ENCODE peak calls at places on chromosomes 5 and 9, in six cellular contexts. V is neural progenitor cell, B is IMR-90, F is body of pancreas, W is A549, L is Peyer's patch. Q is an unnamed sample.

GRCh38 chr5:74206571-74207550 is 433.7 kb downstream of the ENC1 start:
- DNase-seq in V (peak; percentile 29), W (no peak), F (peak; percentile 67), B (peak; percentile 78), L (no peak), Q (peak; percentile 87)

GRCh38 chr5:32638309-32638708 is 53.0 kb downstream of the SUB1 start:
- DNase-seq in W (no peak), B (no peak), L (no peak), V (no peak), F (no peak), Q (no peak)

GRCh38 chr5:43121565-43122484 is 1.1 kb downstream of the ZNF131 start:
- DNase-seq in V (no peak), F (no peak), L (no peak), W (peak; percentile 46), B (peak; percentile 80), Q (peak; percentile 43)

GRCh38 chr5:131377785-131378325 is 114.0 kb downstream of the CDC42SE2 start:
- DNase-seq in B (peak; percentile 86), W (no peak), L (no peak), V (no peak), F (no peak), Q (no peak)

GRCh38 chr5:60207031-60207430 is 313.5 kb upstream of the PDE4D start:
- DNase-seq in V (no peak), F (no peak), W (no peak), B (no peak), L (no peak), Q (no peak)

GRCh38 chr5:100905259-100905914 is 2.3 kb upstream of the ST8SIA4 start:
- DNase-seq in V (no peak), L (peak; percentile 45), B (no peak), F (no peak), W (no peak), Q (no peak)

GRCh38 chr5:113902917-113903681 is 389.6 kb downstream of the YTHDC2 start:
- DNase-seq in L (no peak), F (no peak), B (no peak), W (no peak), V (no peak), Q (no peak)

GRCh38 chr5:119402081-119402480 is 46.3 kb downstream of the TNFAIP8 start:
- DNase-seq in F (no peak), W (no peak), V (no peak), L (no peak), B (no peak), Q (no peak)

GRCh38 chr5:10612251-10612650 is 48.4 kb downstream of the ANKRD33B start:
- DNase-seq in V (no peak), B (no peak), W (no peak), L (no peak), F (no peak), Q (no peak)

GRCh38 chr5:156406023-156406422 is 79.1 kb downstream of the SGCD start:
- DNase-seq in F (no peak), L (no peak), V (no peak), W (no peak), B (no peak), Q (peak; percentile 43)

GRCh38 chr5:76867027-76867426 is 17.2 kb downstream of the S100Z start:
- DNase-seq in V (no peak), B (peak; percentile 57), L (no peak), F (no peak), W (no peak), Q (no peak)

GRCh38 chr5:7622498-7622897 is 226.6 kb downstream of the ADCY2 start:
- DNase-seq in L (no peak), B (no peak), V (no peak), F (no peak), W (no peak), Q (no peak)

DNA sequence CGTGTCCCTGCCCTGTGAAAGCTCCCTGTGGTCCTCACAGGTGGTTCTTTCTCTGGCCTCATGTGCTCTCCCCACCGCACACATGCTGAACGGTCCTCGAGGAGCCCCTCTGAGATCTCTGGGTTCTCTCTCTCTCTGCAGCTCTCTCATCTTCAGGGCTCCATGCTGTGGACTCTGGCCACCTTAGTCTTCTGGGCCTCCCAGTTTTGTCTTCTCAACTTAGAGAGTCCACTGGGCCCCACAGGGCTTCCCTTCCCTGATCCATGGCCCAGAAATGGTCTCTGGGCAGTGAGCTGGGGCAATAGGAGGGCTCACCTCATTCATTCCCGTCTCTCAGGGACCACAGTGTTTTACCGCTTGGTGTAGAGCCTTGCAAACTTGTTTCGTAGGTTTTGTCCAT is 26.4 kb downstream of the FGD3 start:
- DNase-seq in F (no peak), W (no peak), B (no peak), V (no peak), L (no peak), Q (no peak)
- H3K4me1 ChIP-seq in F (peaks cover 46% of the 10 kb centered on the region), W (no peaks in the 10 kb centered on the region), B (no peaks in the 10 kb centered on the region), V (peaks cover 26% of the 10 kb centered on the region), L (peaks cover 4% of the 10 kb centered on the region), Q (no peaks in the 10 kb centered on the region)

DNA sequence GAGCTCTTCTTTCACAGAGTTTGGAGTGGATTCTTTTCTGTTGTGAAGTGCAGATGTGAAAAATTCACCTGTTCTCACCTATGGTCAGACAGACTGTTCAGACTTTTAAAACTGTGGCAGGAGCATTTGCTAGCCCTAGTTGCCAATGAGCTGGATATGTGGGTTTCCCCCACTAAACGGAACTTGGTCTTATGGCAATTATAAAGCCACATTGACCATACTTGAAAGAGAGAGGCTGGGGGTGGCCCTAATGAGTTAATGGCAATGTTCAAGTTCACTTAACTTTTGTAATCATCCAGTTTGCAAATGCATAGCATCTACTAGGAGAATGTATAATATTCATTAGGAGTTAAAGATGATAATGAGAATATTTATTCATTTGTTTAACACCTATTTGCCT is 18.4 kb upstream of the TNC start:
- DNase-seq in F (no peak), L (no peak), V (no peak), W (no peak), B (no peak), Q (no peak)
- H3K27ac ChIP-seq in F (no peak overlapping the region), L (no peak overlapping the region), V (no peak overlapping the region), W (no peak overlapping the region), B (no peak overlapping the region), Q (no peak overlapping the region)

GRCh38 chr5:36529142-36529541 is 77.3 kb upstream of the SLC1A3 start:
- DNase-seq in F (no peak), V (no peak), L (no peak), W (no peak), B (no peak), Q (no peak)
- H3K4me3 ChIP-seq in F (no peak overlapping the region), V (no peak overlapping the region), L (no peak overlapping the region), W (no peak overlapping the region), B (no peak overlapping the region), Q (no peak overlapping the region)

DNA sequence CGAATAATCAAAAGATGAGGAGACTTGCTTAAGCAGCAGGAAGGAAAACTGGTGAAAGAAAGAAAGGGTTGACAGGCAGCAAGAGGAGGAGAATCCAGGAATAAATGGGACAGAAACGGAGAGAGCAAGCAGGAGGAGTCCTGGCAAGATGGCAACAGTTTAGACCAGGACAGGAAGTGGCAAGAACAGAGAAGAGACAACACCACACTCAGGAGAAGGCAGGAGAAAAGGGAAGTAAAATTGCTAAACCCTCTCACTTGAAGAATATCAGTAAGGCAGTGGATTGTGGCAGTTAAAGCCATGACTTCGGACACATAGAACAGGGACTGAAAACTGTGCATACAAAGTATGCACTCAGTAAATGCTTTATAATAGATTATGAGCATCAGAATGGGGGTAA is 64.8 kb downstream of the PPP2R2B start:
- DNase-seq in F (no peak), W (no peak), B (no peak), V (no peak), L (no peak), Q (no peak)
- H3K4me1 ChIP-seq in F (no peaks in the 10 kb centered on the region), W (no peaks in the 10 kb centered on the region), B (no peaks in the 10 kb centered on the region), V (peaks cover 23% of the 10 kb centered on the region), L (no peaks in the 10 kb centered on the region), Q (no peaks in the 10 kb centered on the region)

GRCh38 chr9:111407813-111408212 is 76.4 kb downstream of the ECPAS start:
- DNase-seq in F (no peak), B (no peak), L (no peak), W (no peak), V (no peak), Q (no peak)
- H3K27ac ChIP-seq in F (no peak overlapping the region), B (no peak overlapping the region), L (no peak overlapping the region), W (no peak overlapping the region), V (no peak overlapping the region), Q (no peak overlapping the region)

GRCh38 chr5:133049726-133050048 is 2.1 kb upstream of the HSPA4 start:
- DNase-seq in W (peak; percentile 49), V (no peak), F (no peak), L (no peak), B (no peak), Q (no peak)
- H3K4me3 ChIP-seq in W (no peak overlapping the region), V (no peak overlapping the region), F (no peak overlapping the region), L (no peak overlapping the region), B (no peak overlapping the region), Q (no peak overlapping the region)

DNA sequence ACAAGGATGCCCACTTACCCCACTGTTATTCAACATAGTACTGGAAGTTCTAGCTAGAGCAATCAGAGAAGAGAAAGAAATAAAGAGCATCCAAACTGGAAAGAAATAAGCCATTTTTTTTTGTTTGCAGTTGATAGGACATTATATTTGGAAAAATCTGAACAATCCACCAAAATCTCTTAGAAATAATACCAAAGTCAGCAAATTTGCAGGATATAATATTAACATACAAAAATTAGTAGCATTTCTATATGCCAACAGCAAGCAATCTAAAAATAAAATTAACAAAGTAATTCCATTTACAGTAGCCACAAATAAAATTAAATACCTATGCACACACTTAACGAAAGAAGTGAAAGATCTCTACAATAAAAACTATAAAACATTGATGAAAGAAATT is 599.3 kb downstream of the CDH9 start:
- DNase-seq in L (no peak), F (no peak), V (no peak), W (no peak), B (no peak), Q (no peak)
- H3K4me1 ChIP-seq in L (no peaks in the 10 kb centered on the region), F (no peaks in the 10 kb centered on the region), V (no peaks in the 10 kb centered on the region), W (no peaks in the 10 kb centered on the region), B (no peaks in the 10 kb centered on the region), Q (no peaks in the 10 kb centered on the region)